ENCODE peak calls at places on chromosomes 6 and 20, in ten cellular contexts. P, V, J, C, W, X, I, H, B and F are unnamed samples.

GRCh38 chr6:30685977-30686907 is at the start of gene PPP1R18:
- DNase-seq in P (peak; percentile 76), V (peak; percentile 10), J (peak; percentile 85), C (peak; percentile 66), W (peak; percentile 90), X (peak; percentile 80), I (peak; percentile 84), H (peak; percentile 52), B (no peak), F (peak; percentile 23)

GRCh38 chr6:131643262-131643631 is 6.1 kb downstream of the ENPP3 start:
- DNase-seq in P (no peak), V (no peak), J (no peak), C (no peak), W (no peak), X (no peak), I (no peak), H (no peak), B (no peak), F (no peak)

GRCh38 chr20:63955281-63955845 is 853 bp downstream of the UCKL1 start:
- DNase-seq in P (peak; percentile 47), V (no peak), J (peak; percentile 76), C (peak; percentile 33), W (no peak), X (peak; percentile 50), I (peak; percentile 80), H (peak; percentile 61), B (peak; percentile 23), F (peak; percentile 35)

GRCh38 chr6:6758915-6759654 is 170.6 kb downstream of the LY86 start:
- DNase-seq in P (peak; percentile 56), V (no peak), J (peak; percentile 72), C (peak; percentile 83), W (no peak), X (peak; percentile 64), I (peak; percentile 86), H (no peak), B (no peak), F (no peak)

GRCh38 chr6:132937466-132937906 is 123.1 kb downstream of the RPS12 start:
- DNase-seq in P (peak; percentile 68), V (peak; percentile 22), J (peak; percentile 67), C (peak; percentile 58), W (no peak), X (peak; percentile 60), I (peak; percentile 6), H (peak; percentile 1), B (no peak), F (peak; percentile 8)

GRCh38 chr6:110617057-110617456 is 140.6 kb upstream of the SLC22A16 start:
- DNase-seq in P (no peak), V (no peak), J (no peak), C (no peak), W (no peak), X (no peak), I (peak; percentile 56), H (no peak), B (no peak), F (no peak)

GRCh38 chr20:34201531-34201930 is 39.7 kb upstream of the ASIP start:
- DNase-seq in P (no peak), V (no peak), J (no peak), C (no peak), W (no peak), X (no peak), I (no peak), H (no peak), B (no peak), F (no peak)

GRCh38 chr6:151914475-151914874 is 107.0 kb downstream of the ESR1 start:
- DNase-seq in P (peak; percentile 33), V (peak; percentile 34), J (no peak), C (peak; percentile 0), W (no peak), X (no peak), I (no peak), H (no peak), B (no peak), F (no peak)

GRCh38 chr20:19129976-19130612 is 82.3 kb upstream of the SLC24A3 start:
- DNase-seq in P (no peak), V (peak; percentile 1), J (no peak), C (no peak), W (no peak), X (no peak), I (no peak), H (no peak), B (no peak), F (no peak)